ENCODE peak calls at places on chromosomes 12 and 14, in four cellular contexts. E is WTC11, X is GM12878, P is K562. W is an unnamed sample.

GRCh38 chr14:100330007-100330344 is 6.8 kb downstream of the SLC25A47 start:
- DNase-seq in E (no peak), X (no peak), P (no peak), W (no peak)

GRCh38 chr12:124514996-124515932 is 52.1 kb downstream of the NCOR2 start:
- DNase-seq in E (no peak), X (no peak), P (no peak), W (no peak)

GRCh38 chr14:50790568-50790967 is 40.4 kb downstream of the NIN start:
- DNase-seq in E (no peak), X (no peak), P (no peak), W (no peak)

GRCh38 chr14:38882533-38882932 is 220.5 kb downstream of the SEC23A start:
- DNase-seq in E (no peak), X (no peak), P (no peak), W (no peak)

GRCh38 chr12:47988073-47989022 is 15.9 kb downstream of the COL2A1 start:
- DNase-seq in E (peak; percentile 54), X (no peak), P (no peak), W (no peak)

GRCh38 chr12:27865421-27865820 is 85.4 kb upstream of the MANSC4 start:
- DNase-seq in E (no peak), X (no peak), P (no peak), W (no peak)

GRCh38 chr12:12715459-12716150 is 1.6 kb upstream of the CDKN1B start:
- DNase-seq in E (no peak), X (no peak), P (peak; percentile 48), W (no peak)

GRCh38 chr12:90499793-90500192 is 455.2 kb downstream of the CCER1 start:
- DNase-seq in E (no peak), X (no peak), P (no peak), W (no peak)

GRCh38 chr12:18135509-18135908 is 45.5 kb upstream of the RERGL start:
- DNase-seq in E (no peak), X (no peak), P (no peak), W (no peak)

GRCh38 chr14:106024983-106025604 is 498.7 kb downstream of the TMEM121 start:
- DNase-seq in E (no peak), X (no peak), P (no peak), W (no peak)

GRCh38 chr12:879641-880040 is 69.9 kb downstream of the RAD52 start:
- DNase-seq in E (no peak), X (no peak), P (no peak), W (no peak)

GRCh38 chr14:41380017-41380416 is 226.7 kb upstream of the LRFN5 start:
- DNase-seq in E (no peak), X (no peak), P (no peak), W (no peak)

GRCh38 chr14:24204163-24205146 is 1.0 kb upstream of the TSSK4 start:
- DNase-seq in E (no peak), X (no peak), P (no peak), W (no peak)

GRCh38 chr12:52748578-52748977 is 28.6 kb downstream of the KRT76 start:
- DNase-seq in E (no peak), X (no peak), P (no peak), W (no peak)

GRCh38 chr12:129789921-129790320 is 113.9 kb downstream of the TMEM132D start:
- DNase-seq in E (no peak), X (no peak), P (no peak), W (no peak)

GRCh38 chr12:124555168-124555928 is 12.1 kb downstream of the NCOR2 start:
- DNase-seq in E (no peak), X (no peak), P (no peak), W (no peak)

GRCh38 chr14:51119411-51120051 is 24.6 kb upstream of the TRIM9 start:
- DNase-seq in E (no peak), X (no peak), P (no peak), W (no peak)

GRCh38 chr12:59808317-59808910 is 212.6 kb downstream of the SLC16A7 start:
- DNase-seq in E (no peak), X (no peak), P (peak; percentile 10), W (peak; percentile 11)

GRCh38 chr12:70247653-70248199 is 4.5 kb downstream of the CNOT2 start:
- DNase-seq in E (no peak), X (no peak), P (no peak), W (no peak)

GRCh38 chr12:95582230-95583058 is 31.2 kb upstream of the USP44 start:
- DNase-seq in E (no peak), X (no peak), P (peak; percentile 11), W (peak; percentile 37)

GRCh38 chr12:91994208-91994797 is 151.3 kb downstream of the BTG1 start:
- DNase-seq in E (no peak), X (no peak), P (no peak), W (no peak)

GRCh38 chr12:3319723-3320492 is 171.1 kb upstream of the PRMT8 start:
- DNase-seq in E (no peak), X (no peak), P (peak; percentile 8), W (peak; percentile 23)

DNA sequence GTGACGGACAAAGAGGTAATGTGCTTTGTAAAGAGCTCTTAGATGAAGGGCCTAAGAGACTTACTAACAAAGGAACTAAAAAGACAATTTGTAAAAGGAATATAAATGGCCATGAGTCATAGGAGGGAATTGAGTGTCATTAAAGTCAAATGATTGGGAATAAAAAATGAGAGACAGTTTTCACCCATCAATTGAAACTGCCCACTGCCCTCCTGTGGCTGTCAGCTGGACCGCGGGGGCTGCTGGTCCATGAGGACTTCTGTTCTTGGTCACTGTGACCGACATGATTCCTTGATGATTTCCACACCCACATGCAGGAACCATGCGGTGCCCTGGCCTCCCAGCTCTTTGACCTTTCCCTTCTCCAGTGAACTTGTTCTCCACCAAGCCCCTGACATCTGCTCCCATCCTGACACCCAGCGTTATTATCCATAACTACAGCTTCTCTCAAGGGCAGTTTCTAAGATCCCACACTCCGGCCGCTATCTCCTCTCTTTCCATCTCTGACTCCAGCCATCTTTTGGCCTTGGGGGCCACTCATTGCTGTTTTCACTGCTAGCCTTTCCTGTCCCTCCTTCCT is 48.4 kb downstream of the C12orf75 start:
- DNase-seq in E (peak; percentile 20), X (no peak), P (no peak), W (peak; percentile 13)
- TF ChIP-seq CREM in E (no peak), X (no peak), P (no peak), W (no peak)

DNA sequence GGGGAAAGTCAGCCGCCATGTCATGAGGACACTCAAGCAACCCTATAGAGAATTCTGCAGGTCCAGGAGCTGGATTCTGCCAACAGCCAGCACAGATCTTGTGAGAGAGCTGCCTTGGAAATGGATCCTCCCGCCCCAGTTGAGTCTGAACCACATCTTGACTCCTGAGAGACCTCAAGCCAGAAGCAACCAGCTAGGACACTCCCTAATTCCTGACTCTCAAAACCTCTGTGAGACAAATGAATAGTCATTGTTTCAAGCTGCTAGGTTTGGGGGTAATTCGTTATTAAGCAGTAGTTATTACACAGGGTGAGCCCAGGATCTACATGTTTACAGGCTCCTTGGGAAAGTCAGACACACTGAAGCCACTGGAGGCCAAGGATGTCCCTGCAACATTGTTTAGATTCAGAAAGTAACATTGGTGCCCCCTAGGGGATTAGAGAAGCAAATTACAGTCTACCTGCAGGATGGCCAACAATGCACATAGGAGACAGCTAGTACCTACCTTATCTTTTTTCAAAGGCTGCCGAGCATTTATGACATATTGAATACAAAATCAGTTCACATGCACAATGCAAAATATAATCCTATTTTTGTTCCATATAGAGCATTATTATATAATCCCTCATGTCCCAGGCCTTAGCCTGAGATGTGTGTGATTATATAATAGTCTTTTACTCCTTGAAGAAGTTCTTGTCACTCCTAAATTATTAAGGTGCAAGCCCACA is 57.9 kb upstream of the FICD start:
- DNase-seq in E (no peak), X (peak; percentile 34), P (peak; percentile 75), W (peak; percentile 69)
- TF ChIP-seq CREM in E (no peak), X (no peak), P (no peak), W (no peak)

DNA sequence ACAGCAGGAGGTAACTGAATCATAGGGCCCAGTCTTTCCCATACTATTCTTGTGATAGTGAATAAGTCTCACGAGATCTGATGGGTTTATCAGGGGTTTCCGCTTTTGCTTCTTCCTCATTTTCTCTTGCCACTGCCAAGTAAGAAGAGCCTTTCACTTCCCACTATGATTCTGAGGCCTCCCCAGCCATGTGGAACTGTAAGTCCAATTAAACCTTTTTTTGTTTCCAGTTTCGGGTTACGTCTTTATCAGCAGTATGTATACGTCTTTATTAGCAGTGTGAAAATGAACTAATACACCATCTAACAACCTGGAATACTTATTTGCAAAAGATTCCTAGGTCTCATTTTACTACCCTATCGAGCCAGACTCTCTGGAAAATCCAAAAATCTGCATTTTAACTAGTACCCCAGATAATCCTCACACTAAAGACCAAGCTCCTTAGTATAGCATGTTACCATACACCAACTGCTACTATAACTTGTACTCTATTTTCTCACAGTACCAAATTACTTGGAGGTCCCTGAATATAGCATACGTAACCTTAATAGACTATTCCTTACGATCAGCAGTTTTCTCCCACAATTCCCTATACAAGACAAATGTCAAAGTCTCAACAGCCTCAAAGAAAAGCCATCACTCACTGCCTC is 11.4 kb downstream of the GTF2A1 start:
- DNase-seq in E (no peak), X (peak; percentile 37), P (no peak), W (no peak)
- TF ChIP-seq CREM in E (no peak), X (no peak), P (no peak), W (no peak)

GRCh38 chr14:26773906-26774593 is 176.2 kb upstream of the NOVA1 start:
- DNase-seq in E (no peak), X (no peak), P (no peak), W (no peak)

DNA sequence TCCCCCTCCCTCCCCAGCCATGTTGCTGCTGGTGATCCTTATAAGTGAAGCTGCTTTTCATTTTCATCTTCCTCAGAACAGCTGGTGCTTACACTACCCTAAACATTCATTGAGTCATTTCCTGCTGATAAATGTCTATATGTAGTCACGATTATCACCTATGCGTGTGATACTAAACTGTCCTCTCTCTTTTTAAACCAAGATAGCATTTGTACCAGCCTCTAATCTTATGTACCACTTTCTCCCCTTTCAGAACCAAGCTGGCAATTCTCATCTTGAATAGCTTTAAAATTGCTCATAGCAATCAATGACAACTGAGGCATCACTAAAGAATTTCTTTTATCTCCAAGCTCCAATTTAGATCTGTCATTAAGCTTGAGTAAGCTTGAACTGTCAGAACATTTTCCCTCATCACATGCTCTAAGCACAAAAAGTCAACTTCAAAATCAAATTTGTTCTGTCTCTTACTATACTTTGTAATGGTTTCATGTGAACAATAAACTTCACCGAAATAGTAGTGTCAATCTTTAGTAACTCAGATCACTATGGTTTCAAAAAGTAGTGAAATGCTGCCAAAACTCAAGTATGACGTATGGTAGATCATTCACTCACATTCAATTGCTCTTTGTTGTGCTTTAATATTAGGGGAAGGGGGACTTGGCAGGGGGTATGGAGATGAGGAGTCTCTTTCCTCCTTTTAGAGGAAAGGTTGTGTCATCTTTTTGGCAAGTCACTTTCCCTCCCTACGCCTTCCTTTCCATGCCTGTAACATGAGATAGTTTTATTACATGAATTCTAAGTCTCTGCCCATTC is 178.1 kb upstream of the NOVA1 start:
- DNase-seq in E (no peak), X (no peak), P (no peak), W (no peak)
- TF ChIP-seq CREM in E (no peak), X (no peak), P (no peak), W (no peak)

GRCh38 chr14:95858893-95859292 is 17.7 kb upstream of the TUNAR start:
- DNase-seq in E (no peak), X (no peak), P (no peak), W (no peak)

GRCh38 chr14:95863295-95863694 is 13.3 kb upstream of the TUNAR start:
- DNase-seq in E (no peak), X (no peak), P (no peak), W (no peak)

DNA sequence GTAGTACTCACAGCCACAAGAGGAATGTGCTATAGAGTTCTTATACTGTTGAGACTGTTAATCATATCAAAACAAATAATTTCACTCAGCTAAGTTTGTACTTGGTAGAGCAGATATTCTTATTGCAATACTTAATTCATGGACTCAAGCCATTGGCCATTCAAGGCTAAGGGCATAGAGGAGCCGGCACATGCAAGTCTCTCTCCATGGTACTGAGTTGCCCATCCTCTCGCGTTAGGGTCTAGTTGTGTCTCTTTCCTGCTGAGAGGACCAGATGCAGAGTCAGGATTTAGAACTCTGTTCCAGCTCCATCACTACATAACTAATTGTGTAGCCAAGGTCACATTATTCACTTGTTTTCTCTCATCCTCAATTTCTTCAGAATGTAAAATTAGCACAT is 14.4 kb upstream of the TUNAR start:
- DNase-seq in E (no peak), X (no peak), P (no peak), W (no peak)
- TF ChIP-seq CREM in E (no peak), X (no peak), P (no peak), W (no peak)

W was measured in HepG2.